ENCODE peak calls at places on chromosomes 6 and 20, in four cellular contexts. One of them, this sample, is unnamed.

GRCh38 chr6:28606424-28607391 is 81.0 kb downstream of the GPX5 start:
- DNase-seq in fibroblast of lung: peak
- DNase-seq in tibial artery: no peak
- DNase-seq in trophoblast cell: peak
- DNase-seq in this sample: no peak

GRCh38 chr6:98836025-98836961 is 1.9 kb downstream of the POU3F2 start:
- DNase-seq in fibroblast of lung: no peak
- DNase-seq in tibial artery: no peak
- DNase-seq in trophoblast cell: no peak
- DNase-seq in this sample: no peak

GRCh38 chr6:134669531-134669930 is 280.4 kb downstream of the ALDH8A1 start:
- DNase-seq in trophoblast cell: no peak
- DNase-seq in fibroblast of lung: no peak
- DNase-seq in tibial artery: no peak
- DNase-seq in this sample: no peak

GRCh38 chr20:37439223-37439933 is 81.7 kb upstream of the NNAT start:
- DNase-seq in fibroblast of lung: no peak
- DNase-seq in trophoblast cell: no peak
- DNase-seq in tibial artery: no peak
- DNase-seq in this sample: no peak

GRCh38 chr6:145276746-145277145 is 458.6 kb downstream of the EPM2A start:
- DNase-seq in fibroblast of lung: peak
- DNase-seq in tibial artery: no peak
- DNase-seq in trophoblast cell: no peak
- DNase-seq in this sample: no peak

GRCh38 chr20:62161347-62161746 is 17.8 kb downstream of the SS18L1 start:
- DNase-seq in tibial artery: no peak
- DNase-seq in trophoblast cell: no peak
- DNase-seq in fibroblast of lung: peak
- DNase-seq in this sample: no peak

GRCh38 chr6:52389626-52390360 is 27.8 kb downstream of the PAQR8 start:
- DNase-seq in trophoblast cell: no peak
- DNase-seq in tibial artery: no peak
- DNase-seq in fibroblast of lung: peak
- DNase-seq in this sample: peak

GRCh38 chr6:26232950-26233607 is 131.9 kb upstream of the BTN3A2 start:
- DNase-seq in trophoblast cell: no peak
- DNase-seq in tibial artery: no peak
- DNase-seq in fibroblast of lung: peak
- DNase-seq in this sample: no peak

GRCh38 chr6:127515234-127515793 is 3.8 kb downstream of the MTCL3 start:
- DNase-seq in tibial artery: no peak
- DNase-seq in fibroblast of lung: no peak
- DNase-seq in trophoblast cell: no peak
- DNase-seq in this sample: no peak

GRCh38 chr20:63522981-63523611 is 2.5 kb downstream of the PPDPF start:
- DNase-seq in trophoblast cell: no peak
- DNase-seq in tibial artery: no peak
- DNase-seq in fibroblast of lung: no peak
- DNase-seq in this sample: peak

GRCh38 chr20:60718743-60719142 is 533.3 kb upstream of the CDH4 start:
- DNase-seq in fibroblast of lung: no peak
- DNase-seq in tibial artery: no peak
- DNase-seq in trophoblast cell: no peak
- DNase-seq in this sample: no peak

GRCh38 chr20:45359406-45360148 is 3.4 kb upstream of the SYS1 start:
- DNase-seq in tibial artery: peak
- DNase-seq in fibroblast of lung: peak
- DNase-seq in trophoblast cell: no peak
- DNase-seq in this sample: no peak

GRCh38 chr6:108921547-108922331 is 73.5 kb downstream of the ARMC2 start:
- DNase-seq in tibial artery: no peak
- DNase-seq in fibroblast of lung: peak
- DNase-seq in trophoblast cell: no peak
- DNase-seq in this sample: no peak

GRCh38 chr6:137821486-137821885 is 45.6 kb upstream of the TNFAIP3 start:
- DNase-seq in tibial artery: no peak
- DNase-seq in trophoblast cell: no peak
- DNase-seq in fibroblast of lung: no peak
- DNase-seq in this sample: no peak

GRCh38 chr6:166955121-166955864 is 1.1 kb downstream of the RNASET2 start:
- DNase-seq in trophoblast cell: peak
- DNase-seq in tibial artery: no peak
- DNase-seq in fibroblast of lung: no peak
- DNase-seq in this sample: peak

GRCh38 chr6:30158475-30159025 is 2.5 kb downstream of the TRIM10 start:
- DNase-seq in tibial artery: no peak
- DNase-seq in trophoblast cell: no peak
- DNase-seq in fibroblast of lung: no peak
- DNase-seq in this sample: no peak

GRCh38 chr6:20058912-20059311 is 153.4 kb downstream of the MBOAT1 start:
- DNase-seq in fibroblast of lung: no peak
- DNase-seq in tibial artery: no peak
- DNase-seq in trophoblast cell: no peak
- DNase-seq in this sample: no peak

GRCh38 chr6:82144852-82145332 is 102.7 kb downstream of the IBTK start:
- DNase-seq in trophoblast cell: peak
- DNase-seq in fibroblast of lung: peak
- DNase-seq in tibial artery: peak
- DNase-seq in this sample: peak

GRCh38 chr6:27687154-27688013 is 214.5 kb upstream of the ZNF184 start:
- DNase-seq in trophoblast cell: peak
- DNase-seq in tibial artery: peak
- DNase-seq in fibroblast of lung: peak
- DNase-seq in this sample: peak

GRCh38 chr6:137362878-137363804 is 131.1 kb downstream of the OLIG3 start:
- DNase-seq in tibial artery: no peak
- DNase-seq in trophoblast cell: no peak
- DNase-seq in fibroblast of lung: no peak
- DNase-seq in this sample: no peak

GRCh38 chr6:41039060-41039998 is at the start of gene UNC5CL:
- DNase-seq in tibial artery: no peak
- DNase-seq in fibroblast of lung: no peak
- DNase-seq in trophoblast cell: peak
- DNase-seq in this sample: no peak

GRCh38 chr20:44800398-44801046 is 9.8 kb downstream of the RIMS4 start:
- DNase-seq in fibroblast of lung: no peak
- DNase-seq in tibial artery: no peak
- DNase-seq in trophoblast cell: no peak
- DNase-seq in this sample: no peak

GRCh38 chr20:57561356-57562279 is 708 bp downstream of the PCK1 start:
- DNase-seq in tibial artery: no peak
- DNase-seq in fibroblast of lung: no peak
- DNase-seq in trophoblast cell: no peak
- DNase-seq in this sample: no peak

GRCh38 chr20:7722564-7722963 is 217.7 kb downstream of the HAO1 start:
- DNase-seq in tibial artery: no peak
- DNase-seq in fibroblast of lung: peak
- DNase-seq in trophoblast cell: no peak
- DNase-seq in this sample: no peak

GRCh38 chr6:138593100-138593877 is 94.0 kb upstream of the NHSL1 start:
- DNase-seq in trophoblast cell: peak
- DNase-seq in tibial artery: no peak
- DNase-seq in fibroblast of lung: peak
- DNase-seq in this sample: peak

GRCh38 chr6:105779113-105779512 is 307.0 kb upstream of the PRDM1 start:
- DNase-seq in fibroblast of lung: no peak
- DNase-seq in trophoblast cell: no peak
- DNase-seq in tibial artery: no peak
- DNase-seq in this sample: no peak

GRCh38 chr20:348972-349841 is 2.3 kb downstream of the NRSN2 start:
- DNase-seq in tibial artery: no peak
- DNase-seq in trophoblast cell: no peak
- DNase-seq in fibroblast of lung: no peak
- DNase-seq in this sample: no peak

GRCh38 chr20:38982291-38982690 is 20.1 kb downstream of the DHX35 start:
- DNase-seq in fibroblast of lung: no peak
- DNase-seq in tibial artery: no peak
- DNase-seq in trophoblast cell: no peak
- DNase-seq in this sample: no peak

GRCh38 chr6:41885930-41886329 is 9.2 kb downstream of the USP49 start:
- DNase-seq in tibial artery: no peak
- DNase-seq in trophoblast cell: no peak
- DNase-seq in fibroblast of lung: no peak
- DNase-seq in this sample: no peak

GRCh38 chr20:10667560-10668167 is 6.1 kb downstream of the JAG1 start:
- DNase-seq in trophoblast cell: no peak
- DNase-seq in tibial artery: no peak
- DNase-seq in fibroblast of lung: no peak
- DNase-seq in this sample: no peak

GRCh38 chr6:158850807-158851115 is 31.6 kb upstream of the EZR start:
- DNase-seq in fibroblast of lung: peak
- DNase-seq in tibial artery: no peak
- DNase-seq in trophoblast cell: peak
- DNase-seq in this sample: no peak

GRCh38 chr6:158853872-158854213 is 34.7 kb upstream of the EZR start:
- DNase-seq in trophoblast cell: no peak
- DNase-seq in fibroblast of lung: no peak
- DNase-seq in tibial artery: no peak
- DNase-seq in this sample: no peak

GRCh38 chr6:158852312-158853071 is 33.3 kb upstream of the EZR start:
- DNase-seq in trophoblast cell: no peak
- DNase-seq in fibroblast of lung: peak
- DNase-seq in tibial artery: no peak
- DNase-seq in this sample: no peak

GRCh38 chr6:158854214-158855101 is 35.3 kb upstream of the EZR start:
- DNase-seq in fibroblast of lung: peak
- DNase-seq in trophoblast cell: peak
- DNase-seq in tibial artery: no peak
- DNase-seq in this sample: no peak

GRCh38 chr6:158853072-158853871 is 34.1 kb upstream of the EZR start:
- DNase-seq in tibial artery: no peak
- DNase-seq in fibroblast of lung: peak
- DNase-seq in trophoblast cell: peak
- DNase-seq in this sample: no peak
- H3K4me3 ChIP-seq in tibial artery: no peak
- H3K4me3 ChIP-seq in fibroblast of lung: no peak
- H3K4me3 ChIP-seq in trophoblast cell: peak
- H3K4me3 ChIP-seq in this sample: no peak

DNA sequence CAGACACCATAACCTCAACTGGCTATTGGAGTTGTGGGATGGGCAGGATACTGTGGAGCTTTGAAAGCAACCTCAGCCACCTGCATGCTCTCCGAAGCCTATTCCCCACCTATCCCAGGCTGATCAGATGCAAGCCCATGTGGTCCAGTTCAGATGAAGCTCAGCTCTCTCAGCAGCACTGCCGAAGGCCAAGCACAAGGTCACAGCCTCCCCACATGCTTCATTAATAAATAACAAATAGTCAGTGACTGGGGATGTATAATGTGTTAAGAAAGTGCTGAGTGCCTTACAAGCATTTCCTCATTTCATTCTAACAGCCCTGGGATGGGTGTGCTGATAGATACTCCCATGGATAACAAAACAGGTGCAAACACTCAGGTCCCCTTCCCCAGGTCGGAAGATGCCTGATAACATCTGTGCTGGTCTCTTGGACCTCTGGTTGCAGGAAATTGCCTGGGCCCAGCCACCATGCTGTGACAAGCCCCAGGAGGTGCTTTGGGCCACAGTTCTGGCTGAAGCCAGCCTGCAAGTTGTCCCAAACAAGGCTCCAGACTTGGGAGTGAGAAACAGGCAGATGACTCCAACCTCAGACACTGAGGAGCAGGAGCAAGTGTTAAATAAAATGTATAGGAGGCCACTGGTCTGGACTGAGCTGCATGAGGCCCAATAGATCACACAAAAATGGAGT is 3.7 kb downstream of the ACSS1 start:
- DNase-seq in fibroblast of lung: no peak
- DNase-seq in trophoblast cell: no peak
- DNase-seq in tibial artery: peak
- DNase-seq in this sample: no peak
- H3K4me3 ChIP-seq in fibroblast of lung: no peak
- H3K4me3 ChIP-seq in trophoblast cell: no peak
- H3K4me3 ChIP-seq in tibial artery: no peak
- H3K4me3 ChIP-seq in this sample: no peak

GRCh38 chr6:110813338-110813737 is 1.9 kb downstream of the CDK19 start:
- DNase-seq in trophoblast cell: no peak
- DNase-seq in fibroblast of lung: no peak
- DNase-seq in tibial artery: no peak
- DNase-seq in this sample: no peak

GRCh38 chr6:110814488-110815259 is 595 bp downstream of the CDK19 start:
- DNase-seq in fibroblast of lung: peak
- DNase-seq in tibial artery: peak
- DNase-seq in trophoblast cell: peak
- DNase-seq in this sample: peak

GRCh38 chr6:110815260-110816109 is at the start of gene CDK19:
- DNase-seq in trophoblast cell: peak
- DNase-seq in fibroblast of lung: peak
- DNase-seq in tibial artery: peak
- DNase-seq in this sample: peak

GRCh38 chr6:110812719-110813118 is 2.5 kb downstream of the CDK19 start:
- DNase-seq in tibial artery: no peak
- DNase-seq in fibroblast of lung: no peak
- DNase-seq in trophoblast cell: no peak
- DNase-seq in this sample: no peak

GRCh38 chr6:110813813-110814487 is 1.3 kb downstream of the CDK19 start:
- DNase-seq in trophoblast cell: peak
- DNase-seq in tibial artery: no peak
- DNase-seq in fibroblast of lung: no peak
- DNase-seq in this sample: no peak
- H3K4me3 ChIP-seq in trophoblast cell: peak
- H3K4me3 ChIP-seq in tibial artery: peak
- H3K4me3 ChIP-seq in fibroblast of lung: peak
- H3K4me3 ChIP-seq in this sample: peak

GRCh38 chr6:111588366-111588765 is 17.3 kb downstream of the TRAF3IP2 start:
- DNase-seq in tibial artery: no peak
- DNase-seq in trophoblast cell: no peak
- DNase-seq in fibroblast of lung: peak
- DNase-seq in this sample: no peak

GRCh38 chr6:111591901-111592461 is 13.7 kb downstream of the TRAF3IP2 start:
- DNase-seq in fibroblast of lung: peak
- DNase-seq in tibial artery: no peak
- DNase-seq in trophoblast cell: peak
- DNase-seq in this sample: no peak

GRCh38 chr6:111591370-111591900 is 14.2 kb downstream of the TRAF3IP2 start:
- DNase-seq in fibroblast of lung: peak
- DNase-seq in tibial artery: peak
- DNase-seq in trophoblast cell: peak
- DNase-seq in this sample: peak

GRCh38 chr6:111590209-111590955 is 15.3 kb downstream of the TRAF3IP2 start:
- DNase-seq in trophoblast cell: peak
- DNase-seq in tibial artery: no peak
- DNase-seq in fibroblast of lung: no peak
- DNase-seq in this sample: no peak

DNA sequence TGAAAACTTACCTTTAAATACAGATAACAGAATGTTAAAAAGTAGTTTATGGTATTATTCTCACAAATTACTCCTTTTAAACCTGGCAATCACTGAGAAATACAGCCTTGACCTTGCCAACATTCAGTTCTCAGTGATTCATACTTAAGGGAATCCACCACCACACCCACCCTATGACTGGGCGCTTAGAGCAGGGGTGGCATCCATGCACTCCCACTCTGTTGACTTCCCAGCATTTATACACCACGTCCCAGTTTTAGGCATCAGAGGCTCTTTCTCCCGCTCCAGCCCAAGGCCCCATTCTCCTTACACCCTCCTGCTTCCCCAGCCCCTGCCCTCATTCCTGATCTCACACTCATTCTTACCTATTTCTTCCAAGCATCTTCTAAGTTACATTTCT is 16.3 kb downstream of the TRAF3IP2 start:
- DNase-seq in trophoblast cell: peak
- DNase-seq in tibial artery: peak
- DNase-seq in fibroblast of lung: peak
- DNase-seq in this sample: peak
- H3K4me3 ChIP-seq in trophoblast cell: no peak
- H3K4me3 ChIP-seq in tibial artery: no peak
- H3K4me3 ChIP-seq in fibroblast of lung: no peak
- H3K4me3 ChIP-seq in this sample: no peak

This sample was measured in heart left ventricle.